ENCODE peak calls at places on chromosome 5, in seven cellular contexts. O, E, Z, H, U, N and P are unnamed samples.

GRCh38 chr5:67814569-67815311 is 400.8 kb upstream of the PIK3R1 start:
- DNase-seq in U (no peak), Z (no peak), O (no peak), E (no peak), H (no peak), N (no peak), P (no peak)

GRCh38 chr5:91266184-91266705 is 116.9 kb downstream of the ARRDC3 start:
- DNase-seq in O (no peak), E (no peak), U (no peak), H (peak), N (no peak), Z (no peak), P (peak)

GRCh38 chr5:59786271-59786805 is 107.2 kb downstream of the PDE4D start:
- DNase-seq in E (no peak), N (no peak), H (peak), O (no peak), Z (no peak), U (no peak), P (no peak)

GRCh38 chr5:170296036-170296934 is 1.3 kb downstream of the LCP2 start:
- DNase-seq in N (no peak), H (no peak), O (no peak), E (no peak), Z (no peak), U (no peak), P (no peak)

GRCh38 chr5:91229031-91229623 is 154.0 kb downstream of the ARRDC3 start:
- DNase-seq in N (no peak), O (no peak), H (peak), E (no peak), Z (no peak), U (no peak), P (no peak)

GRCh38 chr5:28927559-28928326 is 1889.4 kb upstream of the CDH9 start:
- DNase-seq in E (no peak), Z (no peak), O (no peak), U (no peak), H (no peak), N (no peak), P (no peak)

GRCh38 chr5:78793907-78794687 is 145.5 kb upstream of the LHFPL2 start:
- DNase-seq in N (no peak), H (no peak), Z (no peak), U (no peak), O (no peak), E (no peak), P (no peak)

GRCh38 chr5:6899215-6899614 is 186.0 kb downstream of the TENT4A start:
- DNase-seq in Z (no peak), O (no peak), U (no peak), N (no peak), H (no peak), E (no peak), P (no peak)

GRCh38 chr5:148746826-148747535 is 79.4 kb upstream of the ADRB2 start:
- DNase-seq in N (no peak), O (no peak), U (no peak), H (no peak), Z (peak), E (no peak), P (no peak)

DNA sequence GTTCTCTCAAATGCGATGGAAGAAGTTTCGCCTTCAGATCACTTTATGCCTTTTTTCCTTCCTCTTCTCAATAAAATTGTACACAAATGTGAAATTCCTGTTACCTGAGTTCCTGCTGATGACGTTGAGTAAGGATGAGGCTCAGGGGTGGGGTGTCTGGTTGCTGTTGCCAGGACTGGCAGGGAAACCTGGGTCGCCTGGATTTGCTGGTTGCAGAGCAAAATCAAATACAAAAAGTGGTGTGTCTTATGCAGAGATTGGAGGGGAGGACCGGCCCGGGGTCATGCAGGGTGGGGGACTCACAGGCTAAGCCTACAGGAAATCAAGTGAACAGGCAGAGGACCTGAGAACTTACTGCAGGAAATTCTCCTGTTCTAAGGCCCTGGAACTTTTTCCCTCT is 39.2 kb downstream of the ANXA2R start:
- DNase-seq in E (no peak), Z (no peak), N (no peak), O (no peak), U (no peak), H (no peak), P (no peak)
- H3K4me3 ChIP-seq in E (no peak), Z (no peak), N (no peak), O (no peak), U (no peak), H (no peak), P (no peak)

DNA sequence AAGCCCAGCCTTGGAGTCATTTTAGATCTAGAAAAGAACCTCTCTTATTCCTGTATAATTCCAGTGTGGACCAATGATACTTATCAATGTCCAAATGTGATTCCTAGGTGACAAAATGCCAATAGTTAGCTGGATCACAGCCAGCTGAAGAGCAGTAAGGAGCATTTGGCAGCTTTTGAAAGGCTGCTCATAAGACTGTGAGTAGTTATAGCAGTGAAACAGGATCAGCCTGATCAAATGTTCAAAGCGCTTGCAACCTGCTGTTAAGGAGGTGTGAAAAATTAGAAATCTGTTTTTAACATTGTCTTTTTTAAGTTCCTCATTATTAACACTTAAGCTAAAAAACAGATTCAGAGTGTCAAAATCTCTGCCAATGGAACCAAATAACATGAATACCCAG is 85.1 kb downstream of the SSBP2 start:
- DNase-seq in H (no peak), O (no peak), U (no peak), E (no peak), N (no peak), Z (no peak), P (no peak)
- H3K4me3 ChIP-seq in H (no peak), O (no peak), U (no peak), E (no peak), N (no peak), Z (no peak), P (no peak)

DNA sequence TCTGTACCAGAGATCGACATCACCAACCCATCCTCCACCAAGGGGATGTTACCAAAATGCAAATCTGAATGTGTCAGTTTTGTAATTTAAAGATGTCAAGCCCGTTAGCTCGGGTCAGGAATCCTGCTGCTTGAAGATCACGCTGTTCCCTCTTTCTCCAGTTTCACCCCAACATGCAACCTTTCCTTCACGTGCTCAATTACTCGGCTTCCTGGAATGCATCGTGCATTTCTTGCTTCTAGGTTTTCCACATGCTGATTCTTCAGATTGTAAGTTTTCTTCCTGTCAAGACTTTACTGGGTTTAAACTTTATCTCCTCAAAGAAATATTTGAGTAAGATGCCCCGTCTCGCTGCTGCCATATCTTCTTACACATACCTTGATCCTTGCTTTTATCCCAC is 209.5 kb upstream of the SNX2 start:
- DNase-seq in U (no peak), N (no peak), Z (no peak), H (no peak), O (no peak), E (no peak), P (no peak)
- H3K4me3 ChIP-seq in U (no peak), N (no peak), Z (no peak), H (no peak), O (no peak), E (no peak), P (no peak)

GRCh38 chr5:36607838-36608783 is 1.7 kb downstream of the SLC1A3 start:
- DNase-seq in U (no peak), N (no peak), H (peak), E (no peak), O (no peak), Z (no peak), P (no peak)
- H3K4me3 ChIP-seq in U (no peak), N (no peak), H (peak), E (peak), O (peak), Z (no peak), P (no peak)

GRCh38 chr5:176817369-176817841 is 7.0 kb downstream of the UNC5A start:
- DNase-seq in O (no peak), U (no peak), H (no peak), Z (no peak), E (no peak), N (no peak), P (no peak)
- H3K4me3 ChIP-seq in O (peak), U (no peak), H (no peak), Z (no peak), E (peak), N (no peak), P (no peak)

GRCh38 chr5:140168371-140168770 is 6.6 kb upstream of the CYSTM1 start:
- DNase-seq in N (no peak), H (no peak), O (no peak), U (no peak), E (no peak), Z (peak), P (peak)

GRCh38 chr5:140165101-140165920 is 9.7 kb upstream of the CYSTM1 start:
- DNase-seq in O (no peak), N (no peak), Z (no peak), E (peak), H (no peak), U (peak), P (no peak)

GRCh38 chr5:140169410-140169809 is 5.6 kb upstream of the CYSTM1 start:
- DNase-seq in H (no peak), U (no peak), Z (no peak), E (no peak), O (no peak), N (no peak), P (no peak)

GRCh38 chr5:140165921-140166270 is 9.1 kb upstream of the CYSTM1 start:
- DNase-seq in O (no peak), H (no peak), N (no peak), U (no peak), Z (no peak), E (peak), P (no peak)

DNA sequence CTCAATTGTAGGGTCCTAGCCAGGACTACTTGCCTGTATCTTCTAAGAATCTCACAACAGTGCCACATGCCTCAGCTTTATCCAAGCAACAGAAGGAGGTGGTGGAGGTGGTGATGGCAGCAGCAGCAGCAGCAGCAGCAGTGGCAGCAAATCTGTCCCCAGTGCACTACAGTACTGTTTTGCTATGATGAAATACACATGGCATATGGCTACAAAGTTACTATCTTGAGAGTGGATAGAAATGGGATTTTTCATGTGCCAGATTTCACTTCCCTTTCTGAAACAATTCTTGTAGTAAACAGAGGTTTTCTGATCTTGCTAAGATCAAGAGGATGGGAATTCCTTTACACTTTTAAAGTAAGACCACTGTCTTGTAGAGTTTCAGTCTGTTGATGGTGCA is 8.1 kb upstream of the CYSTM1 start:
- DNase-seq in N (no peak), O (no peak), Z (no peak), E (no peak), U (no peak), H (no peak), P (no peak)
- H3K4me3 ChIP-seq in N (no peak), O (no peak), Z (no peak), E (no peak), U (no peak), H (no peak), P (no peak)

DNA sequence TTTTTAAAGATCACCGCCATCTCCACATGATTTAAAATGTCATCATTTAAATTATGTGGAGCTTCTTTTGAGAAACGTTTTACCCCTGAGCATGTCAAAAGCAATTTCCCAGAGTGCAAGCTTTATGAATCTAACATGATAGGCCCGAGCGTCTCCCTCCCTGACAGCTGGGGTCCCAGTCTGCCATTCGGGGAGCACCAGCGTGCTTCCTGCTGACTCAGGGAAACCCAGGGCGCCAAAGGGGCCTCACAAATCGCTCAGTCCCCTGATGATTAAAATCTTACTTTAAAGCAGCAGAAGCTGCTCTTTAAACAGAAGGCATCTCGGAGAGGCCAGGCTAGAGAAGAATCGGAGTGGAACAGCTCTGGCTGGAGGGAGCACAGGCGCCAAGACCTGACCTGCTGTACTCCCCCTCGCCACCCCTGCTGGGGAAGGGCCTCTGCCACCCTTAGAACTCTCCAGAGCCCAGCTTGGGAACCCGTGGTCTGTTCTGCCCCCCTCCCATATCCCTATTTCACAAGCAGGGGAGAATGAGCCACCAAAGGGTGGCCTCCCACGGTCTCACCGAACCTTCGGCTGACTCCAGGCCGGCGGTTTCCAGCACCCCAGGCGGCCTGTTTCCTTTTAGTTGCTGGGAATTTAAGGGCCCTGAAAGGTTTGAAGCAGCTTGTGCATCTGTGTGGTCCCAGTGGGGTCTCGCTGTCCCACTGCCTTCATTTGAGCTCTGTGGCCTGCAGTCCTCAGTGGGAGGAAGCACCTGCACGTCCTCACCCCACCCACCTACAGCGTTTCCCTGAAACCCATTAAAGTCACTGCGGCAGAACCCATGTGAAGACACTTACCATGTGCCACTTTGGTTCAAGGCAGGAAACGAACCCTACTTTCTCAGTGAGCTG is 147.6 kb downstream of the COL23A1 start:
- DNase-seq in Z (no peak), U (no peak), O (no peak), E (no peak), N (no peak), H (no peak), P (peak)
- H3K4me3 ChIP-seq in Z (no peak), U (no peak), O (no peak), E (no peak), N (no peak), H (no peak), P (no peak)

GRCh38 chr5:624118-624950 is 12.2 kb downstream of the CEP72 start:
- DNase-seq in N (no peak), Z (no peak), H (no peak), E (no peak), O (peak), U (no peak), P (no peak)
- H3K4me3 ChIP-seq in N (no peak), Z (no peak), H (no peak), E (no peak), O (no peak), U (no peak), P (no peak)